ENCODE peak calls at places on chromosomes 6 and 20, in six cellular contexts. One of them, this sample, is unnamed.

GRCh38 chr6:40325041-40325440 is 262.1 kb downstream of the LRFN2 start:
- DNase-seq in NCI-H510A treated with DMSO at 0.1 percent for 48 hours: peak; percentile 83
- DNase-seq in hypothalamus: no peak
- DNase-seq in stromal cell of bone marrow: no peak
- DNase-seq in CD8-positive, alpha-beta memory T cell: no peak
- DNase-seq in GM23248: no peak
- DNase-seq in this sample: no peak

GRCh38 chr20:33915726-33916331 is 77.9 kb upstream of the RALY start:
- DNase-seq in NCI-H510A treated with DMSO at 0.1 percent for 48 hours: no peak
- DNase-seq in hypothalamus: no peak
- DNase-seq in stromal cell of bone marrow: no peak
- DNase-seq in CD8-positive, alpha-beta memory T cell: peak; percentile 29
- DNase-seq in GM23248: no peak
- DNase-seq in this sample: peak; percentile 20

GRCh38 chr6:142856857-142857608 is 87.9 kb downstream of the HIVEP2 start:
- DNase-seq in NCI-H510A treated with DMSO at 0.1 percent for 48 hours: no peak
- DNase-seq in hypothalamus: no peak
- DNase-seq in stromal cell of bone marrow: no peak
- DNase-seq in CD8-positive, alpha-beta memory T cell: peak; percentile 62
- DNase-seq in GM23248: no peak
- DNase-seq in this sample: no peak

GRCh38 chr20:62768815-62769287 is 27.4 kb upstream of the MRGBP start:
- DNase-seq in NCI-H510A treated with DMSO at 0.1 percent for 48 hours: no peak
- DNase-seq in hypothalamus: no peak
- DNase-seq in stromal cell of bone marrow: no peak
- DNase-seq in CD8-positive, alpha-beta memory T cell: no peak
- DNase-seq in GM23248: peak; percentile 40
- DNase-seq in this sample: no peak

GRCh38 chr20:37319120-37319717 is 26.7 kb upstream of the SRC start:
- DNase-seq in NCI-H510A treated with DMSO at 0.1 percent for 48 hours: no peak
- DNase-seq in hypothalamus: no peak
- DNase-seq in stromal cell of bone marrow: no peak
- DNase-seq in CD8-positive, alpha-beta memory T cell: no peak
- DNase-seq in GM23248: peak; percentile 28
- DNase-seq in this sample: no peak

GRCh38 chr6:86888311-86888710 is 49.0 kb upstream of the HTR1E start:
- DNase-seq in NCI-H510A treated with DMSO at 0.1 percent for 48 hours: no peak
- DNase-seq in hypothalamus: no peak
- DNase-seq in stromal cell of bone marrow: no peak
- DNase-seq in CD8-positive, alpha-beta memory T cell: no peak
- DNase-seq in GM23248: no peak
- DNase-seq in this sample: no peak

GRCh38 chr20:25035924-25036323 is 22.0 kb downstream of the ACSS1 start:
- DNase-seq in NCI-H510A treated with DMSO at 0.1 percent for 48 hours: no peak
- DNase-seq in hypothalamus: no peak
- DNase-seq in stromal cell of bone marrow: no peak
- DNase-seq in CD8-positive, alpha-beta memory T cell: peak; percentile 5
- DNase-seq in GM23248: no peak
- DNase-seq in this sample: no peak

GRCh38 chr6:151229401-151230276 is 10.1 kb upstream of the AKAP12 start:
- DNase-seq in NCI-H510A treated with DMSO at 0.1 percent for 48 hours: no peak
- DNase-seq in hypothalamus: no peak
- DNase-seq in stromal cell of bone marrow: no peak
- DNase-seq in CD8-positive, alpha-beta memory T cell: no peak
- DNase-seq in GM23248: no peak
- DNase-seq in this sample: no peak

GRCh38 chr6:45278367-45278766 is 49.8 kb upstream of the RUNX2 start:
- DNase-seq in NCI-H510A treated with DMSO at 0.1 percent for 48 hours: no peak
- DNase-seq in hypothalamus: no peak
- DNase-seq in stromal cell of bone marrow: peak; percentile 15
- DNase-seq in CD8-positive, alpha-beta memory T cell: no peak
- DNase-seq in GM23248: peak; percentile 35
- DNase-seq in this sample: no peak

GRCh38 chr20:3000852-3001523 is 42.4 kb upstream of the GNRH2 start:
- DNase-seq in NCI-H510A treated with DMSO at 0.1 percent for 48 hours: peak; percentile 51
- DNase-seq in hypothalamus: no peak
- DNase-seq in stromal cell of bone marrow: peak; percentile 41
- DNase-seq in CD8-positive, alpha-beta memory T cell: no peak
- DNase-seq in GM23248: peak; percentile 67
- DNase-seq in this sample: no peak

GRCh38 chr6:37657117-37657886 is 40.4 kb downstream of the MDGA1 start:
- DNase-seq in NCI-H510A treated with DMSO at 0.1 percent for 48 hours: no peak
- DNase-seq in hypothalamus: no peak
- DNase-seq in stromal cell of bone marrow: no peak
- DNase-seq in CD8-positive, alpha-beta memory T cell: no peak
- DNase-seq in GM23248: peak; percentile 54
- DNase-seq in this sample: no peak

GRCh38 chr6:119351005-119351394 is 1.4 kb upstream of the MAN1A1 start:
- DNase-seq in NCI-H510A treated with DMSO at 0.1 percent for 48 hours: peak; percentile 80
- DNase-seq in hypothalamus: no peak
- DNase-seq in stromal cell of bone marrow: peak; percentile 53
- DNase-seq in CD8-positive, alpha-beta memory T cell: peak; percentile 9
- DNase-seq in GM23248: peak; percentile 75
- DNase-seq in this sample: no peak

GRCh38 chr20:10089871-10090587 is 55.2 kb downstream of the ANKEF1 start:
- DNase-seq in NCI-H510A treated with DMSO at 0.1 percent for 48 hours: no peak
- DNase-seq in hypothalamus: no peak
- DNase-seq in stromal cell of bone marrow: no peak
- DNase-seq in CD8-positive, alpha-beta memory T cell: no peak
- DNase-seq in GM23248: no peak
- DNase-seq in this sample: no peak

GRCh38 chr20:50303573-50304500 is 113.2 kb downstream of the CEBPB start:
- DNase-seq in NCI-H510A treated with DMSO at 0.1 percent for 48 hours: peak; percentile 86
- DNase-seq in hypothalamus: no peak
- DNase-seq in stromal cell of bone marrow: no peak
- DNase-seq in CD8-positive, alpha-beta memory T cell: no peak
- DNase-seq in GM23248: peak; percentile 71
- DNase-seq in this sample: peak; percentile 87

GRCh38 chr6:73631849-73632248 is 21.9 kb downstream of the SLC17A5 start:
- DNase-seq in NCI-H510A treated with DMSO at 0.1 percent for 48 hours: no peak
- DNase-seq in hypothalamus: no peak
- DNase-seq in stromal cell of bone marrow: no peak
- DNase-seq in CD8-positive, alpha-beta memory T cell: no peak
- DNase-seq in GM23248: peak; percentile 43
- DNase-seq in this sample: no peak

GRCh38 chr6:154301086-154301625 is 55.4 kb downstream of the IPCEF1 start:
- DNase-seq in NCI-H510A treated with DMSO at 0.1 percent for 48 hours: no peak
- DNase-seq in hypothalamus: no peak
- DNase-seq in stromal cell of bone marrow: no peak
- DNase-seq in CD8-positive, alpha-beta memory T cell: no peak
- DNase-seq in GM23248: no peak
- DNase-seq in this sample: no peak

GRCh38 chr20:43766395-43766794 is 39.6 kb upstream of the GTSF1L start:
- DNase-seq in NCI-H510A treated with DMSO at 0.1 percent for 48 hours: no peak
- DNase-seq in hypothalamus: peak; percentile 60
- DNase-seq in stromal cell of bone marrow: no peak
- DNase-seq in CD8-positive, alpha-beta memory T cell: no peak
- DNase-seq in GM23248: peak; percentile 37
- DNase-seq in this sample: peak; percentile 69

GRCh38 chr6:165574220-165574619 is 88.8 kb downstream of the PDE10A start:
- DNase-seq in NCI-H510A treated with DMSO at 0.1 percent for 48 hours: no peak
- DNase-seq in hypothalamus: no peak
- DNase-seq in stromal cell of bone marrow: no peak
- DNase-seq in CD8-positive, alpha-beta memory T cell: no peak
- DNase-seq in GM23248: no peak
- DNase-seq in this sample: no peak

GRCh38 chr6:53647437-53648094 is 18.0 kb downstream of the KLHL31 start:
- DNase-seq in NCI-H510A treated with DMSO at 0.1 percent for 48 hours: no peak
- DNase-seq in hypothalamus: no peak
- DNase-seq in stromal cell of bone marrow: no peak
- DNase-seq in CD8-positive, alpha-beta memory T cell: peak; percentile 59
- DNase-seq in GM23248: peak; percentile 22
- DNase-seq in this sample: no peak

GRCh38 chr6:39425346-39426056 is 103.0 kb upstream of the KCNK16 start:
- DNase-seq in NCI-H510A treated with DMSO at 0.1 percent for 48 hours: no peak
- DNase-seq in hypothalamus: no peak
- DNase-seq in stromal cell of bone marrow: no peak
- DNase-seq in CD8-positive, alpha-beta memory T cell: no peak
- DNase-seq in GM23248: peak; percentile 62
- DNase-seq in this sample: no peak

GRCh38 chr6:135149376-135149775 is 31.7 kb upstream of the MYB start:
- DNase-seq in NCI-H510A treated with DMSO at 0.1 percent for 48 hours: no peak
- DNase-seq in hypothalamus: no peak
- DNase-seq in stromal cell of bone marrow: no peak
- DNase-seq in CD8-positive, alpha-beta memory T cell: no peak
- DNase-seq in GM23248: no peak
- DNase-seq in this sample: no peak

GRCh38 chr20:10731190-10731955 is 57.6 kb upstream of the JAG1 start:
- DNase-seq in NCI-H510A treated with DMSO at 0.1 percent for 48 hours: no peak
- DNase-seq in hypothalamus: no peak
- DNase-seq in stromal cell of bone marrow: no peak
- DNase-seq in CD8-positive, alpha-beta memory T cell: no peak
- DNase-seq in GM23248: peak; percentile 79
- DNase-seq in this sample: no peak

GRCh38 chr20:5696011-5696559 is 54.1 kb upstream of the SHLD1 start:
- DNase-seq in NCI-H510A treated with DMSO at 0.1 percent for 48 hours: no peak
- DNase-seq in hypothalamus: no peak
- DNase-seq in stromal cell of bone marrow: peak; percentile 67
- DNase-seq in CD8-positive, alpha-beta memory T cell: no peak
- DNase-seq in GM23248: peak; percentile 73
- DNase-seq in this sample: no peak

GRCh38 chr20:63891061-63892002 is 3.6 kb upstream of the DNAJC5 start:
- DNase-seq in NCI-H510A treated with DMSO at 0.1 percent for 48 hours: no peak
- DNase-seq in hypothalamus: no peak
- DNase-seq in stromal cell of bone marrow: no peak
- DNase-seq in CD8-positive, alpha-beta memory T cell: no peak
- DNase-seq in GM23248: no peak
- DNase-seq in this sample: no peak

GRCh38 chr6:32968770-32969684 is 633 bp downstream of the BRD2 start:
- DNase-seq in NCI-H510A treated with DMSO at 0.1 percent for 48 hours: peak; percentile 97
- DNase-seq in hypothalamus: no peak
- DNase-seq in stromal cell of bone marrow: peak; percentile 57
- DNase-seq in CD8-positive, alpha-beta memory T cell: peak; percentile 35
- DNase-seq in GM23248: peak; percentile 91
- DNase-seq in this sample: peak; percentile 60

GRCh38 chr6:128742900-128743299 is 140.0 kb upstream of the LAMA2 start:
- DNase-seq in NCI-H510A treated with DMSO at 0.1 percent for 48 hours: no peak
- DNase-seq in hypothalamus: no peak
- DNase-seq in stromal cell of bone marrow: no peak
- DNase-seq in CD8-positive, alpha-beta memory T cell: no peak
- DNase-seq in GM23248: no peak
- DNase-seq in this sample: no peak

GRCh38 chr6:115796829-115797228 is 263.9 kb downstream of the FRK start:
- DNase-seq in NCI-H510A treated with DMSO at 0.1 percent for 48 hours: no peak
- DNase-seq in hypothalamus: no peak
- DNase-seq in stromal cell of bone marrow: no peak
- DNase-seq in CD8-positive, alpha-beta memory T cell: no peak
- DNase-seq in GM23248: no peak
- DNase-seq in this sample: no peak

GRCh38 chr6:29631860-29632731 is 887 bp downstream of the GABBR1 start:
- DNase-seq in NCI-H510A treated with DMSO at 0.1 percent for 48 hours: peak; percentile 58
- DNase-seq in hypothalamus: no peak
- DNase-seq in stromal cell of bone marrow: no peak
- DNase-seq in CD8-positive, alpha-beta memory T cell: peak; percentile 45
- DNase-seq in GM23248: peak; percentile 58
- DNase-seq in this sample: peak; percentile 51

GRCh38 chr6:134706153-134706552 is 243.7 kb downstream of the ALDH8A1 start:
- DNase-seq in NCI-H510A treated with DMSO at 0.1 percent for 48 hours: no peak
- DNase-seq in hypothalamus: no peak
- DNase-seq in stromal cell of bone marrow: no peak
- DNase-seq in CD8-positive, alpha-beta memory T cell: no peak
- DNase-seq in GM23248: no peak
- DNase-seq in this sample: peak; percentile 43

GRCh38 chr20:2865630-2866029 is 7.7 kb upstream of the PTPRA start:
- DNase-seq in NCI-H510A treated with DMSO at 0.1 percent for 48 hours: no peak
- DNase-seq in hypothalamus: no peak
- DNase-seq in stromal cell of bone marrow: no peak
- DNase-seq in CD8-positive, alpha-beta memory T cell: peak; percentile 63
- DNase-seq in GM23248: no peak
- DNase-seq in this sample: no peak

GRCh38 chr6:36692861-36693702 is 4.5 kb upstream of the RAB44 start:
- DNase-seq in NCI-H510A treated with DMSO at 0.1 percent for 48 hours: no peak
- DNase-seq in hypothalamus: no peak
- DNase-seq in stromal cell of bone marrow: no peak
- DNase-seq in CD8-positive, alpha-beta memory T cell: no peak
- DNase-seq in GM23248: peak; percentile 43
- DNase-seq in this sample: peak; percentile 65

GRCh38 chr6:137915778-137916177 is 48.7 kb downstream of the TNFAIP3 start:
- DNase-seq in NCI-H510A treated with DMSO at 0.1 percent for 48 hours: no peak
- DNase-seq in hypothalamus: no peak
- DNase-seq in stromal cell of bone marrow: no peak
- DNase-seq in CD8-positive, alpha-beta memory T cell: no peak
- DNase-seq in GM23248: no peak
- DNase-seq in this sample: no peak